ENCODE peak calls at places on chromosomes 3 and 15, in eight cellular contexts. F, C, H, V, Q, D, W and M are unnamed samples.

GRCh38 chr3:90091557-90091956 is 984.1 kb downstream of the EPHA3 start:
- DNase-seq in F (peak; percentile 36), C (peak; percentile 36), H (peak; percentile 34), V (peak; percentile 22), Q (peak; percentile 22), D (no peak), W (peak; percentile 81), M (peak; percentile 17)

GRCh38 chr3:17752441-17752840 is 10.0 kb upstream of the TBC1D5 start:
- DNase-seq in F (no peak), C (no peak), H (no peak), V (no peak), Q (no peak), D (no peak), W (peak; percentile 77), M (no peak)

GRCh38 chr3:56468184-56469106 is at the start of gene ERC2:
- DNase-seq in F (peak; percentile 45), C (no peak), H (no peak), V (peak; percentile 6), Q (peak; percentile 47), D (no peak), W (peak; percentile 38), M (peak; percentile 63)

GRCh38 chr15:22863356-22863755 is 24.9 kb downstream of the NIPA2 start:
- DNase-seq in F (no peak), C (no peak), H (no peak), V (no peak), Q (no peak), D (no peak), W (no peak), M (no peak)

GRCh38 chr3:76107935-76108570 is 322.7 kb upstream of the ZNF717 start:
- DNase-seq in F (no peak), C (peak; percentile 45), H (peak; percentile 61), V (peak; percentile 24), Q (no peak), D (peak; percentile 1), W (peak; percentile 84), M (peak; percentile 12)

GRCh38 chr3:99678926-99679325 is 40.5 kb downstream of the COL8A1 start:
- DNase-seq in F (no peak), C (no peak), H (no peak), V (no peak), Q (no peak), D (no peak), W (no peak), M (no peak)

GRCh38 chr15:53564647-53565046 is 194.8 kb downstream of the WDR72 start:
- DNase-seq in F (no peak), C (no peak), H (no peak), V (no peak), Q (no peak), D (no peak), W (no peak), M (no peak)

GRCh38 chr3:32423534-32423933 is 31.9 kb downstream of the CMTM7 start:
- DNase-seq in F (no peak), C (no peak), H (no peak), V (no peak), Q (no peak), D (peak; percentile 45), W (no peak), M (no peak)

GRCh38 chr15:77773003-77773402 is 140.3 kb upstream of the LINGO1 start:
- DNase-seq in F (no peak), C (no peak), H (no peak), V (no peak), Q (no peak), D (no peak), W (no peak), M (peak; percentile 49)

GRCh38 chr15:77775373-77775772 is 142.7 kb upstream of the LINGO1 start:
- DNase-seq in F (no peak), C (no peak), H (no peak), V (no peak), Q (no peak), D (no peak), W (no peak), M (no peak)

GRCh38 chr15:77773903-77774302 is 141.2 kb upstream of the LINGO1 start:
- DNase-seq in F (no peak), C (no peak), H (no peak), V (no peak), Q (no peak), D (no peak), W (no peak), M (no peak)

GRCh38 chr15:77774350-77774749 is 141.6 kb upstream of the LINGO1 start:
- DNase-seq in F (no peak), C (no peak), H (no peak), V (no peak), Q (no peak), D (no peak), W (no peak), M (no peak)

GRCh38 chr15:77775851-77776250 is 143.1 kb upstream of the LINGO1 start:
- DNase-seq in F (no peak), C (no peak), H (no peak), V (no peak), Q (no peak), D (no peak), W (no peak), M (no peak)
- H3K36me3 ChIP-seq in F (no peaks in the 10 kb centered on the region), C (no peaks in the 10 kb centered on the region), H (no peaks in the 10 kb centered on the region), V (no peaks in the 10 kb centered on the region), Q (no peaks in the 10 kb centered on the region), D (no peaks in the 10 kb centered on the region), W (no peaks in the 10 kb centered on the region), M (no peaks in the 10 kb centered on the region)

GRCh38 chr3:192887047-192887446 is 30.6 kb downstream of the MB21D2 start:
- DNase-seq in F (peak; percentile 61), C (peak; percentile 80), H (peak; percentile 52), V (peak; percentile 97), Q (no peak), D (peak; percentile 54), W (no peak), M (peak; percentile 77)

GRCh38 chr3:192888121-192888520 is 29.5 kb downstream of the MB21D2 start:
- DNase-seq in F (no peak), C (peak; percentile 86), H (no peak), V (peak; percentile 42), Q (no peak), D (no peak), W (no peak), M (no peak)

GRCh38 chr3:192885374-192885773 is 32.3 kb downstream of the MB21D2 start:
- DNase-seq in F (no peak), C (no peak), H (no peak), V (no peak), Q (no peak), D (no peak), W (no peak), M (no peak)

GRCh38 chr3:192889694-192890093 is 28.0 kb downstream of the MB21D2 start:
- DNase-seq in F (no peak), C (no peak), H (no peak), V (peak; percentile 36), Q (no peak), D (no peak), W (no peak), M (no peak)

DNA sequence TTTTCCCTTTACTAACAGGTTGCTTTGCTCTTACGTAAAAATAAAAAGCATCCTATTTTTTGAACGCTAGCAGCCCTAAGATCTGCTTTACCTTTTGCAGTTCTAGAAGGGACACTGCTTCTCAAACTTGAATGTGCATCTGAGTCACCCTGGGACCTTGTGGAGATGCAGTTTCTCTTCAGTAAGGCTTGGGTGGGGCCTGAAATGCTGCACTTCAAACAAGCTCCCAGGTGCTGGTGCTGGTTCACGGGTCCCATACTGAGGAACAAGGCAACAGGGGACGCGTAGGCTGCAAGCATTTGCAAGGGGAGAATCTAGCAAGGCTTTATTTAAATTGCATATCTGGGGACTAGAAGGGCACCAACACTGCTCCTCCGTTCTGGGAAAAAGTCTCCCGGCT is 30.0 kb downstream of the MB21D2 start:
- DNase-seq in F (no peak), C (peak; percentile 66), H (no peak), V (no peak), Q (no peak), D (peak; percentile 50), W (no peak), M (no peak)
- H3K4me3 ChIP-seq in F (no peak overlapping the region), C (no peak overlapping the region), H (no peak overlapping the region), V (peak overlapping the region; percentile 5), Q (no peak overlapping the region), D (peak overlapping the region; percentile 72), W (no peak overlapping the region), M (no peak overlapping the region)

GRCh38 chr15:87589134-87589533 is 667.4 kb downstream of the NTRK3 start:
- DNase-seq in F (no peak), C (no peak), H (no peak), V (no peak), Q (peak; percentile 8), D (no peak), W (no peak), M (no peak)

GRCh38 chr15:87591042-87591441 is 665.5 kb downstream of the NTRK3 start:
- DNase-seq in F (no peak), C (no peak), H (no peak), V (no peak), Q (no peak), D (no peak), W (no peak), M (no peak)

GRCh38 chr15:87597346-87598052 is 659.0 kb downstream of the NTRK3 start:
- DNase-seq in F (no peak), C (peak; percentile 17), H (no peak), V (no peak), Q (no peak), D (peak; percentile 39), W (no peak), M (no peak)

DNA sequence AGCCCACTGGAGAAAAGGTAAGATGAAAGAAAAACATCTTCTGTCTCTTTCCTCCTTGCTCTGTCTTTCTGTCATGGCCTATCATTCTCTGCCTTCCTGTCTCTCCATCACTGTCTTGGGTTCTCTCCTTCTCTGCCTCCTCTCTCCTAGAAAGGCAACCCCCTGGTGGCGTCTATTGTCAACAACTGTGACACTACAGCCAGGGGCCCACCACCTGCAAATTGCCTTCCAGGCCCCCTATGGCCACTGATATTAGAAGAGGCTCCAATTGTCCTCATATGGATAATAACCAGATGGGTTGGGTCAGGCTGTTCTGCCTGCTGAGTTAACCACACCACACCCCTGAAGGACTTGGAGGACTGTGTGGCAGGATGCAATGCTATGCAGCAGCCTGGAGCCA is 665.0 kb downstream of the NTRK3 start:
- DNase-seq in F (no peak), C (no peak), H (no peak), V (no peak), Q (no peak), D (no peak), W (no peak), M (no peak)
- H3K9me3 ChIP-seq in F (no peaks in the 10 kb centered on the region), C (no peaks in the 10 kb centered on the region), H (peaks cover 13% of the 10 kb centered on the region), V (no peaks in the 10 kb centered on the region), Q (no peaks in the 10 kb centered on the region), D (no peaks in the 10 kb centered on the region), W (no peaks in the 10 kb centered on the region), M (no peaks in the 10 kb centered on the region)

DNA sequence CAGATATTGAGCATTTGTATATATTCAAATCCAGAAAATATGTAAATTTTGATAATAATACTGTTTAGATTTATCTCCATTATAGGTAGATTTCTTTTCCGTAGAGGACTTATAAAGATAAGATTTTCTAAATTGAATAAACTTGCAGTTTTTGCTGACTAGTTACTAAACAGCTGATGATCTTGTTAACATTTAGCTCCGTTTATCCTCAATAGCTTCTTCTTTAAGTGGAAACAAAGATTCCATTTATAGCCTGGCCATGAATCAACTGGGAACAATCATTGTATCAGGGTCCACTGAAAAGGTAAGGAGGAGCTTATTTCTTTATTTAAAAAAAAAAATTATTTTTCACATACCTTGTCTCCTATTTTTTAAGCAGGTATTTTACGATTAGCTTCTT is 16.7 kb downstream of the WDR48 start:
- DNase-seq in F (no peak), C (no peak), H (no peak), V (no peak), Q (no peak), D (no peak), W (no peak), M (no peak)
- H3K36me3 ChIP-seq in F (peaks cover 9% of the 10 kb centered on the region), C (peaks cover 5% of the 10 kb centered on the region), H (peaks cover 12% of the 10 kb centered on the region), V (peaks cover 12% of the 10 kb centered on the region), Q (no peaks in the 10 kb centered on the region), D (peaks cover 78% of the 10 kb centered on the region), W (peaks cover 52% of the 10 kb centered on the region), M (no peaks in the 10 kb centered on the region)

GRCh38 chr3:132034486-132035464 is at the start of gene CPNE4:
- DNase-seq in F (peak; percentile 76), C (peak; percentile 62), H (peak; percentile 51), V (peak; percentile 21), Q (peak; percentile 23), D (peak; percentile 57), W (peak; percentile 84), M (peak; percentile 83)
- H3K4me3 ChIP-seq in F (peak within 1 kb of the TSS; percentile 8), C (no peak within 1 kb of the TSS), H (no peak within 1 kb of the TSS), V (peak within 1 kb of the TSS; percentile 52), Q (no peak within 1 kb of the TSS), D (no peak within 1 kb of the TSS), W (peak within 1 kb of the TSS; percentile 76), M (peak within 1 kb of the TSS; percentile 34)